ENCODE peak calls at places on chromosome 15, in ten cellular contexts. C is kidney glomerular epithelial cell; O is putamen; Z is cerebellar cortex; K is AG08396; G is stimulated activated effector memory CD8-positive, alpha-beta T cell treated with anti-CD3 and anti-CD28 coated beads, Interleukin-12 subunit alpha, Interleukin-12 subunit beta, amount 100 ng/mL, for 72 hours; U is midbrain; L is ACHN; N is EL; J is endothelial cell. F is an unnamed sample.

GRCh38 chr15:39511000-39511914 is 69.6 kb upstream of the THBS1 start:
- DNase-seq in C (peak), O (no peak), Z (no peak), K (peak), G (no peak), U (no peak), L (peak), N (peak), J (no peak), F (peak)

GRCh38 chr15:78312551-78312950 is 13.1 kb upstream of the SKIC8 start:
- DNase-seq in C (no peak), O (no peak), Z (no peak), K (no peak), G (no peak), U (no peak), L (no peak), N (no peak), J (no peak), F (no peak)

GRCh38 chr15:36832792-36833191 is 253.4 kb downstream of the CDIN1 start:
- DNase-seq in C (no peak), O (no peak), Z (no peak), K (peak), G (no peak), U (no peak), L (no peak), N (no peak), J (no peak), F (no peak)

GRCh38 chr15:90640862-90641261 is 76.3 kb upstream of the BLM start:
- DNase-seq in C (no peak), O (no peak), Z (no peak), K (no peak), G (no peak), U (no peak), L (no peak), N (no peak), J (no peak), F (no peak)

GRCh38 chr15:40049076-40049475 is 10.1 kb upstream of the SRP14 start:
- DNase-seq in C (no peak), O (no peak), Z (no peak), K (no peak), G (no peak), U (no peak), L (no peak), N (no peak), J (no peak), F (no peak)

GRCh38 chr15:41559489-41560177 is 621 bp downstream of the TYRO3 start:
- DNase-seq in C (no peak), O (no peak), Z (peak), K (peak), G (no peak), U (peak), L (no peak), N (peak), J (no peak), F (peak)

GRCh38 chr15:55168350-55168974 is 28.3 kb downstream of the RSL24D1 start:
- DNase-seq in C (peak), O (peak), Z (peak), K (peak), G (peak), U (peak), L (peak), N (peak), J (peak), F (peak)

GRCh38 chr15:68034071-68034470 is 20.0 kb upstream of the PIAS1 start:
- DNase-seq in C (no peak), O (no peak), Z (peak), K (no peak), G (no peak), U (no peak), L (no peak), N (no peak), J (no peak), F (no peak)

GRCh38 chr15:79381593-79381992 is 50.5 kb upstream of the MINAR1 start:
- DNase-seq in C (no peak), O (no peak), Z (no peak), K (no peak), G (no peak), U (no peak), L (no peak), N (no peak), J (no peak), F (no peak)

GRCh38 chr15:93474728-93475127 is 385.7 kb upstream of the RGMA start:
- DNase-seq in C (no peak), O (no peak), Z (no peak), K (no peak), G (no peak), U (no peak), L (no peak), N (no peak), J (no peak), F (no peak)

GRCh38 chr15:63050737-63051700 is 8.5 kb downstream of the TPM1 start:
- DNase-seq in C (peak), O (no peak), Z (no peak), K (peak), G (no peak), U (no peak), L (peak), N (peak), J (no peak), F (no peak)

GRCh38 chr15:81785181-81785580 is 260.6 kb downstream of the MEX3B start:
- DNase-seq in C (no peak), O (no peak), Z (no peak), K (no peak), G (no peak), U (no peak), L (no peak), N (no peak), J (no peak), F (peak)

GRCh38 chr15:52011711-52012144 is 7.3 kb upstream of the MAPK6 start:
- DNase-seq in C (no peak), O (peak), Z (peak), K (no peak), G (no peak), U (peak), L (no peak), N (no peak), J (peak), F (peak)

GRCh38 chr15:57356636-57357035 is 19.7 kb upstream of the CGNL1 start:
- DNase-seq in C (peak), O (no peak), Z (peak), K (no peak), G (no peak), U (no peak), L (peak), N (peak), J (no peak), F (peak)

GRCh38 chr15:35545316-35545824 is 595 bp downstream of the DPH6 start:
- DNase-seq in C (peak), O (peak), Z (peak), K (peak), G (no peak), U (no peak), L (peak), N (peak), J (peak), F (peak)

GRCh38 chr15:60038111-60038521 is 34.0 kb downstream of the FOXB1 start:
- DNase-seq in C (no peak), O (no peak), Z (peak), K (no peak), G (no peak), U (no peak), L (no peak), N (no peak), J (no peak), F (no peak)

GRCh38 chr15:29089731-29090616 is 179.6 kb downstream of the NSMCE3 start:
- DNase-seq in C (no peak), O (peak), Z (no peak), K (no peak), G (peak), U (peak), L (no peak), N (no peak), J (no peak), F (no peak)

GRCh38 chr15:51600114-51600513 is 22.5 kb downstream of the DMXL2 start:
- DNase-seq in C (peak), O (no peak), Z (no peak), K (peak), G (no peak), U (no peak), L (peak), N (peak), J (no peak), F (no peak)

GRCh38 chr15:41607033-41607432 is 48.0 kb downstream of the TYRO3 start:
- DNase-seq in C (peak), O (no peak), Z (peak), K (peak), G (no peak), U (no peak), L (peak), N (peak), J (no peak), F (peak)

GRCh38 chr15:44028349-44028748 is 166.7 kb downstream of the FRMD5 start:
- DNase-seq in C (no peak), O (no peak), Z (no peak), K (no peak), G (no peak), U (no peak), L (no peak), N (peak), J (no peak), F (peak)

F was measured in SJCRH30.